ENCODE peak calls at places on chromosomes 11 and 22, in seven cellular contexts. One of them, this sample, is unnamed.

GRCh38 chr22:23070418-23071162 is at the start of gene GNAZ:
- DNase-seq in NCI-H748 treated with DMSO at 0.1 percent for 48 hours: peak
- DNase-seq in T47D: no peak
- DNase-seq in retina: peak
- DNase-seq in GDM1: no peak
- DNase-seq in IMR-90: no peak
- DNase-seq in stomach: no peak
- DNase-seq in this sample: peak

GRCh38 chr22:46547883-46548244 is 10.4 kb upstream of the CELSR1 start:
- DNase-seq in stomach: no peak
- DNase-seq in retina: no peak
- DNase-seq in T47D: no peak
- DNase-seq in GDM1: no peak
- DNase-seq in IMR-90: peak
- DNase-seq in NCI-H748 treated with DMSO at 0.1 percent for 48 hours: no peak
- DNase-seq in this sample: peak

GRCh38 chr11:1741741-1742140 is 8.7 kb downstream of the IFITM10 start:
- DNase-seq in T47D: no peak
- DNase-seq in stomach: no peak
- DNase-seq in retina: no peak
- DNase-seq in NCI-H748 treated with DMSO at 0.1 percent for 48 hours: no peak
- DNase-seq in IMR-90: no peak
- DNase-seq in GDM1: no peak
- DNase-seq in this sample: no peak

GRCh38 chr11:26571861-26572654 is at the start of gene MUC15:
- DNase-seq in T47D: peak
- DNase-seq in GDM1: no peak
- DNase-seq in stomach: no peak
- DNase-seq in IMR-90: no peak
- DNase-seq in NCI-H748 treated with DMSO at 0.1 percent for 48 hours: no peak
- DNase-seq in retina: no peak
- DNase-seq in this sample: peak

GRCh38 chr22:43186272-43187170 is at the start of gene TTLL12:
- DNase-seq in GDM1: peak
- DNase-seq in T47D: peak
- DNase-seq in stomach: peak
- DNase-seq in IMR-90: peak
- DNase-seq in NCI-H748 treated with DMSO at 0.1 percent for 48 hours: no peak
- DNase-seq in retina: peak
- DNase-seq in this sample: peak

GRCh38 chr11:67613313-67613959 is 6.7 kb downstream of the NDUFV1 start:
- DNase-seq in GDM1: no peak
- DNase-seq in NCI-H748 treated with DMSO at 0.1 percent for 48 hours: no peak
- DNase-seq in T47D: no peak
- DNase-seq in stomach: no peak
- DNase-seq in retina: no peak
- DNase-seq in IMR-90: no peak
- DNase-seq in this sample: peak

GRCh38 chr11:85685820-85686459 is at the start of gene CCDC89:
- DNase-seq in NCI-H748 treated with DMSO at 0.1 percent for 48 hours: peak
- DNase-seq in T47D: peak
- DNase-seq in stomach: peak
- DNase-seq in retina: peak
- DNase-seq in IMR-90: peak
- DNase-seq in GDM1: no peak
- DNase-seq in this sample: peak

GRCh38 chr11:16012125-16012751 is 344.1 kb downstream of the SOX6 start:
- DNase-seq in NCI-H748 treated with DMSO at 0.1 percent for 48 hours: no peak
- DNase-seq in IMR-90: peak
- DNase-seq in retina: no peak
- DNase-seq in T47D: no peak
- DNase-seq in stomach: no peak
- DNase-seq in GDM1: no peak
- DNase-seq in this sample: no peak

GRCh38 chr22:44623771-44624510 is 78.1 kb upstream of the PRR5 start:
- DNase-seq in T47D: peak
- DNase-seq in retina: peak
- DNase-seq in NCI-H748 treated with DMSO at 0.1 percent for 48 hours: no peak
- DNase-seq in GDM1: no peak
- DNase-seq in stomach: no peak
- DNase-seq in IMR-90: peak
- DNase-seq in this sample: peak

GRCh38 chr22:21762712-21763581 is 27.4 kb upstream of the YPEL1 start:
- DNase-seq in IMR-90: no peak
- DNase-seq in stomach: no peak
- DNase-seq in GDM1: no peak
- DNase-seq in T47D: no peak
- DNase-seq in retina: no peak
- DNase-seq in NCI-H748 treated with DMSO at 0.1 percent for 48 hours: no peak
- DNase-seq in this sample: no peak

GRCh38 chr22:30305519-30305905 is 16.2 kb upstream of the CASTOR1 start:
- DNase-seq in GDM1: peak
- DNase-seq in retina: no peak
- DNase-seq in NCI-H748 treated with DMSO at 0.1 percent for 48 hours: no peak
- DNase-seq in T47D: peak
- DNase-seq in IMR-90: no peak
- DNase-seq in stomach: peak
- DNase-seq in this sample: no peak

GRCh38 chr22:43270314-43270908 is 72.8 kb downstream of the SCUBE1 start:
- DNase-seq in retina: no peak
- DNase-seq in GDM1: no peak
- DNase-seq in T47D: peak
- DNase-seq in stomach: no peak
- DNase-seq in IMR-90: no peak
- DNase-seq in NCI-H748 treated with DMSO at 0.1 percent for 48 hours: no peak
- DNase-seq in this sample: no peak

GRCh38 chr11:125886997-125887372 is 483 bp upstream of the HYLS1 start:
- DNase-seq in GDM1: no peak
- DNase-seq in stomach: no peak
- DNase-seq in IMR-90: no peak
- DNase-seq in retina: no peak
- DNase-seq in NCI-H748 treated with DMSO at 0.1 percent for 48 hours: no peak
- DNase-seq in T47D: peak
- DNase-seq in this sample: peak

GRCh38 chr11:8328231-8328794 is 64.6 kb upstream of the LMO1 start:
- DNase-seq in NCI-H748 treated with DMSO at 0.1 percent for 48 hours: no peak
- DNase-seq in IMR-90: no peak
- DNase-seq in GDM1: no peak
- DNase-seq in T47D: no peak
- DNase-seq in stomach: no peak
- DNase-seq in retina: no peak
- DNase-seq in this sample: no peak

GRCh38 chr22:31488988-31489617 is 539 bp downstream of the EIF4ENIF1 start:
- DNase-seq in NCI-H748 treated with DMSO at 0.1 percent for 48 hours: no peak
- DNase-seq in T47D: peak
- DNase-seq in IMR-90: peak
- DNase-seq in GDM1: peak
- DNase-seq in retina: peak
- DNase-seq in stomach: peak
- DNase-seq in this sample: peak

GRCh38 chr11:46387919-46388618 is 3.5 kb downstream of the CHRM4 start:
- DNase-seq in NCI-H748 treated with DMSO at 0.1 percent for 48 hours: no peak
- DNase-seq in T47D: no peak
- DNase-seq in retina: peak
- DNase-seq in stomach: no peak
- DNase-seq in GDM1: peak
- DNase-seq in IMR-90: no peak
- DNase-seq in this sample: no peak

GRCh38 chr11:106398396-106399074 is 321.1 kb downstream of the AASDHPPT start:
- DNase-seq in GDM1: no peak
- DNase-seq in NCI-H748 treated with DMSO at 0.1 percent for 48 hours: no peak
- DNase-seq in IMR-90: peak
- DNase-seq in stomach: no peak
- DNase-seq in T47D: no peak
- DNase-seq in retina: peak
- DNase-seq in this sample: no peak

GRCh38 chr22:31947296-31947695 is 3.0 kb downstream of the YWHAH start:
- DNase-seq in retina: no peak
- DNase-seq in NCI-H748 treated with DMSO at 0.1 percent for 48 hours: peak
- DNase-seq in stomach: no peak
- DNase-seq in IMR-90: no peak
- DNase-seq in T47D: peak
- DNase-seq in GDM1: no peak
- DNase-seq in this sample: no peak

GRCh38 chr11:10267821-10268220 is 26.2 kb downstream of the SBF2 start:
- DNase-seq in retina: no peak
- DNase-seq in stomach: no peak
- DNase-seq in IMR-90: no peak
- DNase-seq in NCI-H748 treated with DMSO at 0.1 percent for 48 hours: no peak
- DNase-seq in GDM1: no peak
- DNase-seq in T47D: no peak
- DNase-seq in this sample: no peak

GRCh38 chr22:25064894-25065560 is 112.5 kb downstream of the KIAA1671 start:
- DNase-seq in IMR-90: no peak
- DNase-seq in T47D: no peak
- DNase-seq in retina: no peak
- DNase-seq in NCI-H748 treated with DMSO at 0.1 percent for 48 hours: no peak
- DNase-seq in GDM1: no peak
- DNase-seq in stomach: no peak
- DNase-seq in this sample: no peak

GRCh38 chr11:33344611-33345010 is 87.4 kb downstream of the HIPK3 start:
- DNase-seq in GDM1: no peak
- DNase-seq in retina: no peak
- DNase-seq in IMR-90: peak
- DNase-seq in NCI-H748 treated with DMSO at 0.1 percent for 48 hours: no peak
- DNase-seq in stomach: no peak
- DNase-seq in T47D: peak
- DNase-seq in this sample: no peak

GRCh38 chr22:46563381-46564083 is 26.1 kb upstream of the CELSR1 start:
- DNase-seq in IMR-90: peak
- DNase-seq in GDM1: peak
- DNase-seq in stomach: peak
- DNase-seq in T47D: peak
- DNase-seq in NCI-H748 treated with DMSO at 0.1 percent for 48 hours: peak
- DNase-seq in retina: peak
- DNase-seq in this sample: peak

GRCh38 chr11:1201395-1202153 is 21.3 kb upstream of the MUC5B start:
- DNase-seq in NCI-H748 treated with DMSO at 0.1 percent for 48 hours: no peak
- DNase-seq in T47D: no peak
- DNase-seq in IMR-90: no peak
- DNase-seq in retina: no peak
- DNase-seq in stomach: no peak
- DNase-seq in GDM1: no peak
- DNase-seq in this sample: no peak

GRCh38 chr11:415640-416041 is 842 bp upstream of the SIGIRR start:
- DNase-seq in GDM1: no peak
- DNase-seq in NCI-H748 treated with DMSO at 0.1 percent for 48 hours: no peak
- DNase-seq in retina: no peak
- DNase-seq in IMR-90: no peak
- DNase-seq in stomach: no peak
- DNase-seq in T47D: no peak
- DNase-seq in this sample: peak

GRCh38 chr11:123588117-123588815 is 66.2 kb downstream of the SCN3B start:
- DNase-seq in IMR-90: no peak
- DNase-seq in GDM1: no peak
- DNase-seq in stomach: peak
- DNase-seq in T47D: no peak
- DNase-seq in NCI-H748 treated with DMSO at 0.1 percent for 48 hours: no peak
- DNase-seq in retina: no peak
- DNase-seq in this sample: no peak

GRCh38 chr11:126465573-126466287 is 110.2 kb downstream of the ST3GAL4 start:
- DNase-seq in retina: peak
- DNase-seq in T47D: no peak
- DNase-seq in IMR-90: no peak
- DNase-seq in NCI-H748 treated with DMSO at 0.1 percent for 48 hours: no peak
- DNase-seq in GDM1: no peak
- DNase-seq in stomach: peak
- DNase-seq in this sample: no peak

GRCh38 chr22:46791201-46791731 is 28.8 kb downstream of the TBC1D22A start:
- DNase-seq in T47D: no peak
- DNase-seq in GDM1: no peak
- DNase-seq in stomach: peak
- DNase-seq in retina: no peak
- DNase-seq in IMR-90: peak
- DNase-seq in NCI-H748 treated with DMSO at 0.1 percent for 48 hours: no peak
- DNase-seq in this sample: no peak

This sample was measured in lower lobe of right lung.